ENCODE peak calls at places on chromosomes 16 and 17, in four cellular contexts. P, K, J and I are unnamed samples.

GRCh38 chr16:19210175-19210924 is 42.3 kb downstream of the SYT17 start:
- DNase-seq in P (no peak), K (no peak), J (no peak), I (no peak)

GRCh38 chr17:4560837-4561241 is 462 bp upstream of the GGT6 start:
- DNase-seq in P (peak; percentile 74), K (no peak), J (no peak), I (no peak)

GRCh38 chr17:33234930-33235685 is 58.0 kb downstream of the ASIC2 start:
- DNase-seq in P (no peak), K (no peak), J (peak; percentile 67), I (peak; percentile 48)

GRCh38 chr17:81494984-81495383 is 17.6 kb downstream of the ACTG1 start:
- DNase-seq in P (no peak), K (no peak), J (no peak), I (no peak)

GRCh38 chr16:50099957-50100648 is 34.3 kb downstream of the HEATR3 start:
- DNase-seq in P (no peak), K (no peak), J (no peak), I (no peak)

GRCh38 chr17:30323262-30323894 is 10.5 kb downstream of the TMIGD1 start:
- DNase-seq in P (no peak), K (no peak), J (no peak), I (no peak)

GRCh38 chr17:29619251-29619650 is 3.5 kb downstream of the CORO6 start:
- DNase-seq in P (peak; percentile 81), K (no peak), J (no peak), I (no peak)

GRCh38 chr17:14781123-14781522 is 480.2 kb downstream of the HS3ST3B1 start:
- DNase-seq in P (no peak), K (no peak), J (no peak), I (no peak)

GRCh38 chr16:84513111-84514065 is 8.9 kb upstream of the MEAK7 start:
- DNase-seq in P (no peak), K (no peak), J (no peak), I (no peak)

GRCh38 chr17:6427284-6427781 is 7.6 kb downstream of the AIPL1 start:
- DNase-seq in P (no peak), K (no peak), J (no peak), I (no peak)

GRCh38 chr17:45221081-45221996 is at the start of gene FMNL1:
- DNase-seq in P (no peak), K (no peak), J (no peak), I (peak; percentile 73)

GRCh38 chr17:78486228-78486802 is 90.9 kb downstream of the DNAH17 start:
- DNase-seq in P (no peak), K (no peak), J (no peak), I (no peak)

GRCh38 chr16:87628940-87629339 is 26.6 kb downstream of the JPH3 start:
- DNase-seq in P (no peak), K (no peak), J (no peak), I (no peak)

GRCh38 chr17:82668024-82668630 is 19.9 kb upstream of the WDR45B start:
- DNase-seq in P (no peak), K (no peak), J (no peak), I (no peak)

GRCh38 chr16:50519001-50519400 is 29.2 kb upstream of the NKD1 start:
- DNase-seq in P (peak; percentile 4), K (no peak), J (no peak), I (no peak)

GRCh38 chr17:488993-489757 is 136.6 kb upstream of the RPH3AL start:
- DNase-seq in P (peak; percentile 68), K (no peak), J (no peak), I (no peak)

GRCh38 chr17:67151717-67152116 is 93.3 kb downstream of the HELZ start:
- DNase-seq in P (no peak), K (no peak), J (no peak), I (no peak)

GRCh38 chr16:85891033-85891775 is 7.8 kb upstream of the IRF8 start:
- DNase-seq in P (no peak), K (no peak), J (no peak), I (no peak)

GRCh38 chr17:80984749-80985148 is 6.9 kb upstream of the CHMP6 start:
- DNase-seq in P (peak; percentile 95), K (no peak), J (no peak), I (no peak)

GRCh38 chr17:19312406-19312805 is 50.1 kb downstream of the B9D1 start:
- DNase-seq in P (no peak), K (no peak), J (no peak), I (no peak)

GRCh38 chr17:2453865-2454264 is 53.0 kb upstream of the MNT start:
- DNase-seq in P (no peak), K (no peak), J (no peak), I (no peak)

GRCh38 chr17:65514541-65514940 is 46.9 kb downstream of the AXIN2 start:
- DNase-seq in P (no peak), K (no peak), J (no peak), I (no peak)

GRCh38 chr17:16351831-16352230 is 1.4 kb downstream of the CENPV start:
- DNase-seq in P (no peak), K (no peak), J (no peak), I (no peak)

GRCh38 chr17:49469831-49470568 is 25.1 kb upstream of the NGFR start:
- DNase-seq in P (peak; percentile 82), K (no peak), J (no peak), I (peak; percentile 35)

GRCh38 chr17:7590743-7591142 is 849 bp upstream of the SOX15 start:
- DNase-seq in P (peak; percentile 86), K (no peak), J (no peak), I (no peak)

GRCh38 chr17:37848690-37849616 is 75.3 kb upstream of the TBC1D3K start:
- DNase-seq in P (no peak), K (no peak), J (no peak), I (no peak)

GRCh38 chr16:907819-908218 is 63.0 kb downstream of the LMF1 start:
- DNase-seq in P (no peak), K (no peak), J (no peak), I (no peak)

GRCh38 chr16:84739349-84740124 is 39.7 kb downstream of the USP10 start:
- DNase-seq in P (no peak), K (no peak), J (no peak), I (no peak)

GRCh38 chr17:2262146-2262587 is 41.4 kb downstream of the SMG6 start:
- DNase-seq in P (no peak), K (no peak), J (no peak), I (no peak)

GRCh38 chr16:19595043-19595767 is 39.7 kb downstream of the VPS35L start:
- DNase-seq in P (no peak), K (no peak), J (no peak), I (peak; percentile 50)

GRCh38 chr17:42049834-42050359 is 504 bp downstream of the C17orf113 start:
- DNase-seq in P (no peak), K (no peak), J (no peak), I (no peak)

GRCh38 chr16:87582221-87582965 is 19.9 kb upstream of the JPH3 start:
- DNase-seq in P (no peak), K (no peak), J (peak; percentile 56), I (peak; percentile 66)

GRCh38 chr17:37386462-37386861 is 10.7 kb downstream of the C17orf78 start:
- DNase-seq in P (no peak), K (no peak), J (no peak), I (no peak)

GRCh38 chr17:42853597-42853967 is 2.6 kb downstream of the AOC3 start:
- DNase-seq in P (no peak), K (no peak), J (no peak), I (no peak)

DNA sequence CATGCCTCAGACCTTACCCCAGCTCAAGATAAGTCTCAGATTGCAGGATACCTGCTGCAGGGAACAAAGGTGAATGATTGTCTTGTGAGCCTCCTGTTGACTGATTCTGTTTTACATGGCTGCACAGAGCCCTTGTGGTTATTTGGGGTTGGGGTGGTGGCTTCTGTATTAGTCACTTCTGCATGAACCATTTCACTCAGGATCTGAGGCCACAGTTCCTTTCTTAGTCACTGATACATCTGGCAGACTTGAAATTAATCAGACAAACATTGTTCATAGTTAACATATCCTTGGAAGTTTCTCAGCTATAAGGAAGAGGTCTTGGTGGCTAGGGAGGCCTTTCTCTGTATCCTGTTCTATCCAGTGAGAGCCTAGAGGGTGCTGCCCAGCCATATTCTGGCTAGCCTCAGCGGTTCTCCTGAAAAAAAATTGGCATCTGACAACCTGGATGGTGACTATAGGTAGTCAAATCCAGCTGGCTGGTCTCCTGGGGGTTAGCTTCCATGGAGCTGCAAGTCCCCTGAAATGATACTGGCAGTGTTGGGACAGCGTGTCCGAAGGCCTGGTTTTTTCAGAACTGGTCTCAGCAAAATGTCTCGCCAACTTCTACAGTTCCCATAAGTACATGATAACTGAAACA is 8.4 kb upstream of the PLK1 start:
- DNase-seq in P (no peak), K (no peak), J (no peak), I (no peak)
- H3K27ac ChIP-seq in P (no peak overlapping the region), K (no peak overlapping the region), J (no peak overlapping the region), I (no peak overlapping the region)

GRCh38 chr17:57975044-57975443 is 13.0 kb downstream of the VEZF1 start:
- DNase-seq in P (no peak), K (no peak), J (no peak), I (no peak)

GRCh38 chr17:57970706-57971105 is 15.5 kb upstream of the CUEDC1 start:
- DNase-seq in P (no peak), K (no peak), J (no peak), I (no peak)

GRCh38 chr17:57968456-57968855 is 13.2 kb upstream of the CUEDC1 start:
- DNase-seq in P (no peak), K (no peak), J (no peak), I (no peak)

GRCh38 chr17:57971572-57971971 is 16.4 kb upstream of the CUEDC1 start:
- DNase-seq in P (no peak), K (no peak), J (no peak), I (no peak)

DNA sequence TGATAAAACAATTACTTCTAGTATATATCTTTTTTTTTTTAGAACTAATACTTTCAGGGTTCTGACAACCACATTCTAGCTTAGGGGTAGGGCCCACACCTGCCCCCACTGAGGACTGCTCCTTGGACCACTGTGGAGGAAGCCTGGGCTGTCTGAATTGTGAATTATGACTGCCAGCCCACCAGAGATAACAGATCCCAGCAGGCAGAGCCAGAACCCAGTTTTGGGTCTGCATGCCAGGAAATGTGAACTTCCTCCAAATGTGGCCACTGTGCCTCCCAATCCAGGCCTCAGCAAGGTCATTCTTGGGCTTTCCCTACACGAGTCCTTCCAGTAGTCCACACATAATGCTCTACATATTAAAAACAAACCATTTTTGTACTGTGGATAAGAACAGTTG is 15.9 kb downstream of the VEZF1 start:
- DNase-seq in P (no peak), K (no peak), J (no peak), I (no peak)
- H3K27ac ChIP-seq in P (no peak overlapping the region), K (no peak overlapping the region), J (no peak overlapping the region), I (no peak overlapping the region)

GRCh38 chr17:44095388-44095646 is 24.8 kb downstream of the G6PC3 start:
- DNase-seq in P (no peak), K (no peak), J (no peak), I (no peak)
- H3K27ac ChIP-seq in P (peak overlapping the region; percentile 5), K (peak overlapping the region; percentile 63), J (peak overlapping the region; percentile 54), I (peak overlapping the region; percentile 91)

DNA sequence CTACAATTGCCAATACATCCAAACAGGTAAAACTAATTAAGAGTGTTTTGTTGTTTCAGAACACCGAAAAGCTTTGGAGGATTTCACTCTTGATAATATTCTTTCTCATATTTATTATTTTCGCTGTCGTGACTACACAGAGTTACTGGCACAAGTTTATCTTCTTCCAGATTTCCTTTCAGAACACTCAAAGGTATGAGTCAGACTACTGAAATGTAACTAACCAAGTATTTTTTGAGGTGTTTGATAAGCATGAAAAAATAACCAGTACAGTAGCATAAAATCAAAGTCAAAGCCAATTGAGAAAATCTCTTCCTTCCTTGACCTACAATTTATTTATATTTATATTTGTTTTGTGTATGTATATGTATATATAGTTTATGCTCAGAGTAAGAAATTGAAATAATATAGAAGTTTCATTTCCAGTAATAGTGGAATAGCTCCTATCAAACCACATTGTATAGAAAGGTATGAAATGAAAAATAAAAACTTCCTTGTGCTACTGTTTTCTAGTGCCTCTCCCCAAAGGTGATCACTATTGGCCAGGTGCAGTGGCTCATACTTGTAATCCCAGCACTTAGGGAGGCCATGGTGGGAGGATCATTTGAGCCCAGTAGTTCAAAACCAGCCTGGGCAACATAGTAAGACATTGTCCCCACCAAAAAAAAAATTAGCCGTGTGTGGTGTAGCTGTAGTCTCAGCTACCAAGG is 10.9 kb downstream of the RAD51C start:
- DNase-seq in P (no peak), K (no peak), J (no peak), I (no peak)
- H3K27ac ChIP-seq in P (no peak overlapping the region), K (no peak overlapping the region), J (no peak overlapping the region), I (no peak overlapping the region)